ENCODE peak calls at places on chromosomes 11 and 22, in five cellular contexts. U, X, H, P and B are unnamed samples.

GRCh38 chr22:28627791-28628190 is 51.8 kb downstream of the TTC28 start:
- DNase-seq in U (no peak), X (no peak), H (no peak), P (no peak), B (no peak)

GRCh38 chr11:66037327-66037726 is 11.0 kb upstream of the CATSPER1 start:
- DNase-seq in U (no peak), X (no peak), H (no peak), P (no peak), B (no peak)

GRCh38 chr11:88181776-88182175 is 6.5 kb upstream of the RAB38 start:
- DNase-seq in U (no peak), X (no peak), H (no peak), P (no peak), B (no peak)

GRCh38 chr22:50627452-50627913 is 469 bp downstream of the ARSA start:
- DNase-seq in U (peak; percentile 31), X (peak; percentile 72), H (no peak), P (peak; percentile 15), B (no peak)

GRCh38 chr22:31838917-31839316 is 85.1 kb downstream of the DEPDC5 start:
- DNase-seq in U (no peak), X (no peak), H (no peak), P (no peak), B (no peak)

GRCh38 chr11:95924414-95924760 is 480 bp upstream of the MTMR2 start:
- DNase-seq in U (no peak), X (no peak), H (no peak), P (peak; percentile 18), B (no peak)

GRCh38 chr11:123483058-123483457 is 53.0 kb downstream of the GRAMD1B start:
- DNase-seq in U (no peak), X (no peak), H (no peak), P (no peak), B (peak; percentile 41)

GRCh38 chr11:27194976-27195375 is 154.4 kb downstream of the BBOX1 start:
- DNase-seq in U (no peak), X (no peak), H (no peak), P (no peak), B (no peak)

GRCh38 chr22:50529416-50530279 is at the start of gene TYMP:
- DNase-seq in U (no peak), X (no peak), H (no peak), P (peak; percentile 19), B (no peak)

GRCh38 chr11:79045018-79045787 is 395.6 kb downstream of the TENM4 start:
- DNase-seq in U (no peak), X (peak; percentile 61), H (no peak), P (no peak), B (no peak)

GRCh38 chr11:110349109-110349996 is 52.9 kb upstream of the RDX start:
- DNase-seq in U (no peak), X (no peak), H (peak; percentile 94), P (no peak), B (no peak)

GRCh38 chr11:2202071-2202899 is 30.7 kb upstream of the TH start:
- DNase-seq in U (peak; percentile 36), X (peak; percentile 19), H (no peak), P (no peak), B (no peak)

GRCh38 chr11:76153609-76153949 is 52.7 kb downstream of the WNT11 start:
- DNase-seq in U (no peak), X (no peak), H (no peak), P (peak; percentile 49), B (no peak)

GRCh38 chr22:40043086-40043485 is 48.3 kb downstream of the FAM83F start:
- DNase-seq in U (no peak), X (no peak), H (no peak), P (no peak), B (no peak)

GRCh38 chr11:118166641-118167040 is 9.8 kb downstream of the SCN2B start:
- DNase-seq in U (no peak), X (no peak), H (no peak), P (no peak), B (no peak)

GRCh38 chr11:15307600-15307999 is 192.9 kb downstream of the INSC start:
- DNase-seq in U (no peak), X (no peak), H (no peak), P (no peak), B (no peak)

GRCh38 chr22:28547132-28547842 is 132.4 kb downstream of the TTC28 start:
- DNase-seq in U (no peak), X (no peak), H (no peak), P (no peak), B (no peak)

GRCh38 chr11:17563248-17563647 is 16.2 kb downstream of the OTOG start:
- DNase-seq in U (no peak), X (no peak), H (no peak), P (no peak), B (no peak)

GRCh38 chr11:57484141-57484710 is 23.9 kb downstream of the RTN4RL2 start:
- DNase-seq in U (no peak), X (no peak), H (no peak), P (no peak), B (no peak)

GRCh38 chr11:67315325-67315909 is 12.1 kb downstream of the SSH3 start:
- DNase-seq in U (no peak), X (no peak), H (no peak), P (no peak), B (no peak)
- H3K9ac ChIP-seq in U (no peak overlapping the region), X (no peak overlapping the region), H (no peak overlapping the region), P (no peak overlapping the region), B (no peak overlapping the region)

GRCh38 chr11:119389611-119390254 is 8.2 kb upstream of the USP2 start:
- DNase-seq in U (peak; percentile 32), X (no peak), H (no peak), P (no peak), B (no peak)

GRCh38 chr11:119384332-119384731 is 2.8 kb upstream of the USP2 start:
- DNase-seq in U (no peak), X (no peak), H (no peak), P (no peak), B (no peak)

GRCh38 chr11:119388103-119388502 is 6.6 kb upstream of the USP2 start:
- DNase-seq in U (no peak), X (no peak), H (no peak), P (no peak), B (no peak)
- TF ChIP-seq ZBTB33 in U (no peak), X (no peak), H (no peak), P (no peak), B (no peak)

GRCh38 chr11:61586792-61587430 is 6.0 kb upstream of the SYT7 start:
- DNase-seq in U (no peak), X (no peak), H (no peak), P (peak; percentile 46), B (no peak)
- H3K9ac ChIP-seq in U (no peak overlapping the region), X (no peak overlapping the region), H (no peak overlapping the region), P (no peak overlapping the region), B (peak overlapping the region; percentile 65)

GRCh38 chr11:19603771-19604170 is 108.9 kb upstream of the NAV2 start:
- DNase-seq in U (no peak), X (no peak), H (no peak), P (no peak), B (no peak)
- TF ChIP-seq ZBTB33 in U (no peak), X (no peak), H (no peak), P (no peak), B (no peak)

GRCh38 chr11:129593098-129593497 is 217.4 kb downstream of the BARX2 start:
- DNase-seq in U (no peak), X (no peak), H (no peak), P (no peak), B (no peak)
- H3K9ac ChIP-seq in U (no peak overlapping the region), X (no peak overlapping the region), H (no peak overlapping the region), P (no peak overlapping the region), B (no peak overlapping the region)

GRCh38 chr11:77819411-77819920 is 1.1 kb downstream of the RSF1 start:
- DNase-seq in U (peak; percentile 57), X (peak; percentile 78), H (peak; percentile 72), P (peak; percentile 74), B (peak; percentile 76)

GRCh38 chr11:77819921-77820564 is 479 bp downstream of the RSF1 start:
- DNase-seq in U (peak; percentile 79), X (peak; percentile 68), H (no peak), P (peak; percentile 9), B (no peak)

GRCh38 chr11:77820565-77821348 is at the start of the genes AAMDC and RSF1:
- DNase-seq in U (peak; percentile 95), X (peak; percentile 93), H (peak; percentile 94), P (peak; percentile 95), B (peak; percentile 96)

GRCh38 chr11:77823775-77824174 is 2.8 kb downstream of the AAMDC start:
- DNase-seq in U (no peak), X (no peak), H (no peak), P (peak; percentile 12), B (no peak)

DNA sequence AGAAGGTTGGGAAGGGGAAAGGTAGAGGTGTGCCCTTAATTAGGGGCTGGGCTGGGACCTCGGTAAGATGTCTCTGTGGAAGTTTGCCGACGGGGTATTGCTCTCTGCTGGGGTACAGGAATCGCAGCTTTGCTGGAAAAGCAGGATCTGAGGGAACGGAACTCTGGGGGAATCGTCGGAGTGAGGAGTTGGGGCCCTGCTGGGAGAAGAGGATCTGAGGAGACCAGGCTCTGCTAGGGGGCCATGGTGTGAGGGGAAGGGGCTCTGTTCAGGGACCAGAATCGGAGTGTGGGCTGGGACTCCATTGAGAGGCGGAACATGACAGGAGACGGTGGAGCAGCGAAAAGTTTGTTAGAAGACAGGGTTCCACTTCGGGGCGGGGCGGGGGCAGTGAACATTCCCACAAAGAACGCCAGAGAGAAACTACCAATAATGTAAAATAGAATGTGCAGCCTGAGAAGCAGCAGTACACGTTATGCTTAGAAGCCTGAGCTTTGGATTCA is 456 bp downstream of the AAMDC start:
- DNase-seq in U (peak; percentile 17), X (peak; percentile 51), H (no peak), P (peak; percentile 20), B (no peak)
- TF ChIP-seq ZBTB33 in U (no peak), X (no peak), H (no peak), P (no peak), B (no peak)

GRCh38 chr11:69403556-69404215 is 77.8 kb upstream of the LINC01488 start:
- DNase-seq in U (no peak), X (no peak), H (no peak), P (no peak), B (no peak)

GRCh38 chr11:69400140-69400539 is 81.3 kb upstream of the LINC01488 start:
- DNase-seq in U (no peak), X (no peak), H (no peak), P (no peak), B (no peak)

GRCh38 chr11:69402251-69402892 is 79.1 kb upstream of the LINC01488 start:
- DNase-seq in U (no peak), X (no peak), H (no peak), P (no peak), B (no peak)

GRCh38 chr11:69400769-69401590 is 80.5 kb upstream of the LINC01488 start:
- DNase-seq in U (no peak), X (no peak), H (no peak), P (no peak), B (no peak)

GRCh38 chr11:69401715-69402114 is 79.7 kb upstream of the LINC01488 start:
- DNase-seq in U (no peak), X (no peak), H (no peak), P (no peak), B (no peak)
- H3K9ac ChIP-seq in U (peak overlapping the region; percentile 88), X (no peak overlapping the region), H (no peak overlapping the region), P (no peak overlapping the region), B (no peak overlapping the region)